ENCODE peak calls at places on chromosomes 5 and 9, in six cellular contexts. One of them, this sample, is unnamed.

GRCh38 chr5:102747386-102748166 is 7.5 kb upstream of the PAM start:
- DNase-seq in AG10803: no peak
- DNase-seq in suprapubic skin: no peak
- DNase-seq in K562: no peak
- DNase-seq in lower leg skin: no peak
- DNase-seq in stomach: no peak
- DNase-seq in this sample: no peak

GRCh38 chr9:136228107-136228875 is 17.3 kb downstream of the QSOX2 start:
- DNase-seq in K562: no peak
- DNase-seq in AG10803: peak
- DNase-seq in stomach: no peak
- DNase-seq in suprapubic skin: no peak
- DNase-seq in lower leg skin: no peak
- DNase-seq in this sample: no peak

GRCh38 chr9:706606-707451 is 134.7 kb upstream of the DMRT1 start:
- DNase-seq in lower leg skin: peak
- DNase-seq in K562: peak
- DNase-seq in AG10803: peak
- DNase-seq in suprapubic skin: peak
- DNase-seq in stomach: peak
- DNase-seq in this sample: no peak

GRCh38 chr5:766666-767431 is 17.7 kb downstream of the ZDHHC11B start:
- DNase-seq in lower leg skin: peak
- DNase-seq in K562: no peak
- DNase-seq in AG10803: no peak
- DNase-seq in stomach: no peak
- DNase-seq in suprapubic skin: peak
- DNase-seq in this sample: peak

GRCh38 chr5:56862909-56863308 is 46.5 kb upstream of the SETD9 start:
- DNase-seq in lower leg skin: no peak
- DNase-seq in suprapubic skin: no peak
- DNase-seq in AG10803: no peak
- DNase-seq in stomach: no peak
- DNase-seq in K562: no peak
- DNase-seq in this sample: no peak

GRCh38 chr5:75558221-75558620 is 46.5 kb downstream of the POLK start:
- DNase-seq in lower leg skin: no peak
- DNase-seq in AG10803: no peak
- DNase-seq in K562: no peak
- DNase-seq in suprapubic skin: no peak
- DNase-seq in stomach: no peak
- DNase-seq in this sample: no peak

GRCh38 chr9:77183581-77183980 is 6.2 kb downstream of the VPS13A start:
- DNase-seq in stomach: no peak
- DNase-seq in suprapubic skin: no peak
- DNase-seq in lower leg skin: no peak
- DNase-seq in K562: no peak
- DNase-seq in AG10803: no peak
- DNase-seq in this sample: no peak

GRCh38 chr5:33612386-33612785 is 171.6 kb downstream of the TARS1 start:
- DNase-seq in AG10803: peak
- DNase-seq in suprapubic skin: no peak
- DNase-seq in stomach: no peak
- DNase-seq in lower leg skin: no peak
- DNase-seq in K562: no peak
- DNase-seq in this sample: no peak

GRCh38 chr9:98047002-98047401 is 9.5 kb upstream of the NANS start:
- DNase-seq in stomach: no peak
- DNase-seq in AG10803: no peak
- DNase-seq in lower leg skin: no peak
- DNase-seq in suprapubic skin: no peak
- DNase-seq in K562: no peak
- DNase-seq in this sample: no peak

GRCh38 chr9:98046161-98046543 is 10.4 kb upstream of the NANS start:
- DNase-seq in suprapubic skin: no peak
- DNase-seq in AG10803: no peak
- DNase-seq in K562: no peak
- DNase-seq in lower leg skin: no peak
- DNase-seq in stomach: no peak
- DNase-seq in this sample: no peak

GRCh38 chr9:98043921-98044320 is 12.6 kb upstream of the NANS start:
- DNase-seq in lower leg skin: peak
- DNase-seq in K562: no peak
- DNase-seq in suprapubic skin: no peak
- DNase-seq in stomach: no peak
- DNase-seq in AG10803: no peak
- DNase-seq in this sample: no peak

GRCh38 chr9:98049668-98050067 is 6.9 kb upstream of the NANS start:
- DNase-seq in suprapubic skin: no peak
- DNase-seq in stomach: no peak
- DNase-seq in AG10803: no peak
- DNase-seq in K562: no peak
- DNase-seq in lower leg skin: no peak
- DNase-seq in this sample: no peak

DNA sequence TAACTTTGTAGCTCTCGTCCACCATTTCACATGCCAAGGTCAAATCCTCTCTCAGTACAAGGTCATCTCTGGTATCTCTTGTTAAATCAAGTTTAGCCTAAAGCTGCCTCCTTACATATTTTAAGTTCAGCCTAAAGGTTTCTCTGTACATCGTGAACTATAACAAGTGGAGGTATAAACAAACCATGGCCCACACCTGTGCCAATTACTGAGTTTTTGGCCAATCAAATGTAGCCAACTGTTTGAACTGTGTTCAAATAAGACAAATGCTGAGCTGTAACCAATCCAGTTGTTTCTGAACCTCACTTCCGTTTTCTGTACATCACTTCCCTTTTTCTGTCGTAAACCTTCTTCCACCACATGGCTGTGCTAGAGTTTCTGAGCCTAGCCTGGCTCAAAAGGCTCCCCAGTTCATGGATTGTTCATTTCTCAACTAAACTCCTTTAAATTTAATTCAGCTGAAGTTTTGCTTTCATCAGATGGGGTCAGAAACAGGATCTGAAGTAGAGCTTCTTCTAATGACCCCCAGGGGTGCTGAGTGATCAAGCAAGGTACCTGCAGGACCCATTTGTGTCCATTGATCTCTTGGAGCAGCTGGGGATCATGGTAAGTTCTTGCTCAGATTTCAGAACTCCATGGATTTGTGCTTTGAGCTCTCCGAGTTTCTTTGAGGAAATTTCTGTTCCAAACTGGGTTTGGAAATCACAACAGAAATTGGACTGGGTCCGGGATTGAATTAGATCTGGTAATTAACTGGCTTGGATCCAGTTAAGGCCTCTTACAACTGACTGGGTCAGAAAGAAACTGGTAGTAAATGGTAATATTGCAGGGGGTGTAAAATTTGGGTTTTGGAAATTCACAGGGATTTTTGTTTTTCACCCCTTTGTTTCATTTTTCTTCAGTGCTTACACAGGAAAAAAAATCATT is 11.0 kb upstream of the NANS start:
- DNase-seq in K562: peak
- DNase-seq in suprapubic skin: no peak
- DNase-seq in AG10803: no peak
- DNase-seq in lower leg skin: no peak
- DNase-seq in stomach: no peak
- DNase-seq in this sample: no peak
- TF ChIP-seq CTCF in K562: peak
- TF ChIP-seq CTCF in suprapubic skin: no peak
- TF ChIP-seq CTCF in AG10803: no peak
- TF ChIP-seq CTCF in lower leg skin: no peak
- TF ChIP-seq CTCF in stomach: no peak
- TF ChIP-seq CTCF in this sample: no peak

GRCh38 chr5:173282916-173283315 is 45.3 kb downstream of the STC2 start:
- DNase-seq in lower leg skin: no peak
- DNase-seq in suprapubic skin: no peak
- DNase-seq in AG10803: no peak
- DNase-seq in K562: no peak
- DNase-seq in stomach: no peak
- DNase-seq in this sample: no peak

GRCh38 chr5:173279166-173279565 is 44.2 kb upstream of the NKX2-5 start:
- DNase-seq in suprapubic skin: no peak
- DNase-seq in lower leg skin: no peak
- DNase-seq in AG10803: no peak
- DNase-seq in stomach: no peak
- DNase-seq in K562: no peak
- DNase-seq in this sample: no peak

GRCh38 chr5:173283318-173284288 is 44.6 kb downstream of the STC2 start:
- DNase-seq in lower leg skin: peak
- DNase-seq in AG10803: peak
- DNase-seq in suprapubic skin: peak
- DNase-seq in stomach: peak
- DNase-seq in K562: peak
- DNase-seq in this sample: peak

GRCh38 chr5:173278641-173279040 is 43.6 kb upstream of the NKX2-5 start:
- DNase-seq in AG10803: no peak
- DNase-seq in K562: no peak
- DNase-seq in lower leg skin: no peak
- DNase-seq in stomach: no peak
- DNase-seq in suprapubic skin: no peak
- DNase-seq in this sample: no peak

DNA sequence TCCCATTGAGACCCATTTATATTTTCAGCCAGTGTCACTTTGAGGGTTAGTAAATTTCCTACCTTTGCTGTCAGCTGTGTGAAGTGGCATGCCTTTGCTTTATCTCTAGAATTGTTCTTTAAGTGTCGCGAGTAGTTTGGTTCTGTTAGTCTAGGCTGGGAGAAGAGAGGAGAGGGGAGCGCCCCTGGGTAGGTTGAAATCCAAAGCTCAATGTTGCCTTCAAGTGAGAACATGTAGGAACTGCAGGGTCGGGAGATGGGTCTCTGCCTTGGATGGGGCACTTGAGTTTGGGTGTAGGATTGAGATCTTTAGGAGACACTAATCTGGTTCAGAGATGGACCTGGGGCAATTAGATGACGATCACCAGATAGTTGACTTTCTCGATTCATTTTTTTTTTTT is 46.3 kb downstream of the STC2 start:
- DNase-seq in suprapubic skin: no peak
- DNase-seq in lower leg skin: no peak
- DNase-seq in stomach: no peak
- DNase-seq in K562: peak
- DNase-seq in AG10803: no peak
- DNase-seq in this sample: no peak
- TF ChIP-seq CTCF in suprapubic skin: no peak
- TF ChIP-seq CTCF in lower leg skin: no peak
- TF ChIP-seq CTCF in stomach: no peak
- TF ChIP-seq CTCF in K562: peak
- TF ChIP-seq CTCF in AG10803: peak
- TF ChIP-seq CTCF in this sample: peak

GRCh38 chr5:132466453-132467291 is 23.9 kb downstream of the IRF1 start:
- DNase-seq in suprapubic skin: peak
- DNase-seq in stomach: peak
- DNase-seq in K562: peak
- DNase-seq in lower leg skin: no peak
- DNase-seq in AG10803: peak
- DNase-seq in this sample: no peak

GRCh38 chr5:132462856-132463745 is 27.5 kb downstream of the IRF1 start:
- DNase-seq in stomach: no peak
- DNase-seq in suprapubic skin: no peak
- DNase-seq in K562: no peak
- DNase-seq in lower leg skin: no peak
- DNase-seq in AG10803: no peak
- DNase-seq in this sample: no peak

GRCh38 chr5:132463808-132464154 is 26.8 kb downstream of the IRF1 start:
- DNase-seq in K562: no peak
- DNase-seq in stomach: no peak
- DNase-seq in AG10803: no peak
- DNase-seq in suprapubic skin: no peak
- DNase-seq in lower leg skin: no peak
- DNase-seq in this sample: no peak

GRCh38 chr5:132465095-132465707 is 25.4 kb downstream of the IRF1 start:
- DNase-seq in AG10803: no peak
- DNase-seq in K562: no peak
- DNase-seq in suprapubic skin: no peak
- DNase-seq in lower leg skin: no peak
- DNase-seq in stomach: no peak
- DNase-seq in this sample: no peak

DNA sequence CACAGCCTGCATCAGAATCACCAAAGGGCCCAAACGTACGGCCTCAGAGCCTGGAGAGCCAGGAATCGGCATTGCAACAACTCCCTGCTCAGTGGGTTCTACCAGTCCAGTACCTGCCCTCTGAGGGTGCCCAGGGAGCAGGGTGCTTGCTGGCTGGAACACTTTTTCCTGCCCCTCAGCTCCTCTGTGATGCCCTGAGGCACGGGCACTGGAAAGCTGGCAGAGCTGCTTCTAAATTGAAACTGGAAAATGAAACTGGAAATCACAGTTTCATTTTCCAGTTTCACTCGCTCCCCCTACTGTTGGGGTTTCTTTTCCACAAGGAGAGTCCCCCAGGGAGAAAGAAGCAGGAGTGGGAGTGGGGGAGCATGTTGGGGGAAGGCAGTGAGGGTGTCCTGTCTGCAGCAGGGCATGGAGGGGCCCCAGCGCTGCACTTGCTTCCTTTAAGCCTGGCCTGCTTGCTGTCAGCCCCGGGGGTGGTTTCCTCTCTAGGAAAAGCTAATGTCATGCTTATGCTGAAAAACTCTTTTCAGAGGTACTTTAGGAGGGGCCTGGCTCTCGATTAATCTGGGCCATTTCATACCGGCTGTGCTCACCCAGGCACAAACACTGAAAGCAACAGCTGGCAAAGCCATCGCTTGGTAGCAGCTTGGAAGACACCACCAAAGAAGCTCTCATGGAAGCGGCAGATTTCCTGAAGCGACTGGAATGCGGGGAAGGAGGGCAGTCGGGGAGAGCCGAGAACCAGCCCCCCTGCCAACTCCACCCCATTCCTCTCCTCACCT is 26.2 kb downstream of the IRF1 start:
- DNase-seq in lower leg skin: no peak
- DNase-seq in AG10803: peak
- DNase-seq in suprapubic skin: no peak
- DNase-seq in K562: no peak
- DNase-seq in stomach: no peak
- DNase-seq in this sample: no peak
- TF ChIP-seq CTCF in lower leg skin: no peak
- TF ChIP-seq CTCF in AG10803: peak
- TF ChIP-seq CTCF in suprapubic skin: no peak
- TF ChIP-seq CTCF in K562: no peak
- TF ChIP-seq CTCF in stomach: no peak
- TF ChIP-seq CTCF in this sample: no peak

DNA sequence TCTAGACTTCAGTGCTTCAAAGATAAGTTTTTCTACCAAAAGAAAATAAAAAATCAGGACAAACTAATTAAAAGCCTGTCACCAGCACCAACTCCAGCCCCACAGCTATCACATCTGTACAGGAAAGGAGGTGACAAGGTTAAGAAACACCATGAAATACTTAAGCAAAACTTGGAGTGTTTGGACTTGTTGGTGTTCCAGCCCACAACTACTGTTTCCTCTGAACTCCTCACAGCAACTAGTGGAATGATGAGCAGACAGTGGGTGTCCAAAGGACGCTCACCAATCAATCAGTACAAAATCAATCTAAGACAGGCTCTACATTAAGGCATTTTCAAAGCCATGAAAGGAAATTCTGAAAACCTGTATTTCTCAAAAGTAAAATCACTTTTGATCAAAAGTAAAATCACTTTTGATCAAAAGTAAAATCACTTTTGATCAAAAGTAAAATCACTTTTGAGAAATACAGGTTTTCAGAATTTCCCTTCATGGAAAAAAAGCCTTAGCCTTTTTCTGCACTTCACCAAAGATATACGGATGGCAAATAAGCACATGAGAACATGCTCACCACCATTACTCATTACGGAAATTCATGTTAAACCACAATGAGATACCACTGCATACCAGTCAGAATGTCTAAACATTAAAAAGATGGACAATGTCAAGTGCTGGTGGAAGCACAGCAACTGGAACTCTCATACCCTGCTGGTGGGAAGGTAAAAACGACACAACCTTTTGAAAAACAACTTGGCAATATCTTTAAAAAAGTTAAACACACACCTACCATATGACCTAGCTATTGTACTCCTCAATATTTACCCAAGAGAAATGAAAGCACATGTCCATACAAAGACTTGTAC is 79.7 kb downstream of the MED27 start:
- DNase-seq in AG10803: peak
- DNase-seq in stomach: no peak
- DNase-seq in lower leg skin: no peak
- DNase-seq in suprapubic skin: no peak
- DNase-seq in K562: no peak
- DNase-seq in this sample: no peak
- TF ChIP-seq CTCF in AG10803: no peak
- TF ChIP-seq CTCF in stomach: no peak
- TF ChIP-seq CTCF in lower leg skin: no peak
- TF ChIP-seq CTCF in suprapubic skin: no peak
- TF ChIP-seq CTCF in K562: no peak
- TF ChIP-seq CTCF in this sample: no peak

This sample was measured in type B pancreatic cell.